ENCODE peak calls at places on chromosomes 16 and 17, in six cellular contexts. L is NCI-H1092 treated with DMSO at 0.1 percent for 48 hours, X is AG08395, O is astrocyte of the spinal cord, D is NAMALWA, C is Caco-2. F is an unnamed sample.

GRCh38 chr16:51382940-51383339 is 231.9 kb upstream of the SALL1 start:
- DNase-seq in L (no peak), X (no peak), O (no peak), D (no peak), C (no peak), F (no peak)

GRCh38 chr16:66026211-66026610 is 340.3 kb upstream of the CDH5 start:
- DNase-seq in L (peak; percentile 66), X (no peak), O (no peak), D (no peak), C (no peak), F (no peak)

GRCh38 chr16:53784312-53784711 is 80.4 kb downstream of the FTO start:
- DNase-seq in L (no peak), X (no peak), O (no peak), D (no peak), C (no peak), F (peak; percentile 16)

GRCh38 chr16:75085556-75085955 is 31.0 kb downstream of the LDHD start:
- DNase-seq in L (no peak), X (no peak), O (no peak), D (no peak), C (no peak), F (no peak)

GRCh38 chr17:41975099-41976083 is 8.8 kb downstream of the CNP start:
- DNase-seq in L (no peak), X (peak; percentile 84), O (peak; percentile 53), D (no peak), C (no peak), F (no peak)

GRCh38 chr16:50972899-50973298 is 178.2 kb downstream of the SALL1 start:
- DNase-seq in L (no peak), X (no peak), O (no peak), D (no peak), C (no peak), F (no peak)

GRCh38 chr16:87076950-87077749 is 240.0 kb downstream of the C16orf95 start:
- DNase-seq in L (no peak), X (no peak), O (peak; percentile 46), D (peak; percentile 81), C (peak; percentile 63), F (no peak)

GRCh38 chr17:17877548-17878358 is 41.0 kb upstream of the SREBF1 start:
- DNase-seq in L (peak; percentile 61), X (peak; percentile 83), O (peak; percentile 97), D (no peak), C (no peak), F (peak; percentile 91)

GRCh38 chr16:75591001-75591852 is 25.0 kb downstream of the GABARAPL2 start:
- DNase-seq in L (no peak), X (peak; percentile 86), O (peak; percentile 90), D (no peak), C (no peak), F (no peak)

GRCh38 chr17:68759343-68760140 is 158.4 kb upstream of the FAM20A start:
- DNase-seq in L (peak; percentile 75), X (peak; percentile 93), O (peak; percentile 93), D (peak; percentile 79), C (peak; percentile 89), F (peak; percentile 45)

GRCh38 chr16:89051521-89052166 is 42.0 kb upstream of the ACSF3 start:
- DNase-seq in L (peak; percentile 59), X (no peak), O (no peak), D (no peak), C (no peak), F (peak; percentile 26)

GRCh38 chr16:90019201-90019542 is at the start of gene DBNDD1:
- DNase-seq in L (no peak), X (no peak), O (no peak), D (no peak), C (no peak), F (no peak)

GRCh38 chr17:66309793-66310192 is 7.4 kb downstream of the PRKCA start:
- DNase-seq in L (no peak), X (no peak), O (peak; percentile 45), D (no peak), C (no peak), F (no peak)

GRCh38 chr16:27335349-27336052 is 21.7 kb downstream of the IL4R start:
- DNase-seq in L (no peak), X (peak; percentile 26), O (no peak), D (no peak), C (no peak), F (no peak)

GRCh38 chr17:39225308-39225973 is at the start of gene STAC2:
- DNase-seq in L (no peak), X (no peak), O (no peak), D (no peak), C (no peak), F (no peak)

GRCh38 chr16:57411362-57411976 is 6.9 kb downstream of the CCL17 start:
- DNase-seq in L (no peak), X (no peak), O (no peak), D (no peak), C (no peak), F (no peak)

GRCh38 chr16:4682616-4683254 is 10.6 kb upstream of the NUDT16L1 start:
- DNase-seq in L (no peak), X (no peak), O (peak; percentile 39), D (no peak), C (no peak), F (peak; percentile 31)

GRCh38 chr17:68035131-68035522 is 408 bp upstream of the KPNA2 start:
- DNase-seq in L (peak; percentile 99), X (no peak), O (no peak), D (no peak), C (peak; percentile 96), F (peak; percentile 76)

GRCh38 chr17:40498281-40499084 is 2.9 kb downstream of the TNS4 start:
- DNase-seq in L (peak; percentile 9), X (no peak), O (no peak), D (no peak), C (no peak), F (peak; percentile 58)

GRCh38 chr16:2048116-2048543 is 345 bp downstream of the TSC2 start:
- DNase-seq in L (peak; percentile 50), X (peak; percentile 15), O (no peak), D (no peak), C (no peak), F (no peak)

GRCh38 chr17:51097708-51098446 is 22.8 kb downstream of the SPAG9 start:
- DNase-seq in L (no peak), X (no peak), O (no peak), D (no peak), C (no peak), F (no peak)

GRCh38 chr16:28930652-28931051 is 1.1 kb upstream of the CD19 start:
- DNase-seq in L (no peak), X (no peak), O (no peak), D (peak; percentile 96), C (no peak), F (no peak)

GRCh38 chr17:44751806-44752205 is 7.0 kb upstream of the ADAM11 start:
- DNase-seq in L (no peak), X (no peak), O (no peak), D (no peak), C (no peak), F (peak; percentile 53)

GRCh38 chr16:69831212-69832123 is 69.3 kb downstream of the WWP2 start:
- DNase-seq in L (no peak), X (peak; percentile 46), O (peak; percentile 49), D (no peak), C (no peak), F (no peak)

GRCh38 chr17:43092891-43093290 is 32.3 kb downstream of the BRCA1 start:
- DNase-seq in L (no peak), X (peak; percentile 25), O (peak; percentile 24), D (no peak), C (no peak), F (no peak)

GRCh38 chr16:63361032-63361624 is 1324.9 kb upstream of the CDH8 start:
- DNase-seq in L (peak; percentile 75), X (peak; percentile 47), O (peak; percentile 67), D (peak; percentile 75), C (peak; percentile 38), F (peak; percentile 36)

GRCh38 chr17:67520282-67520906 is 143.3 kb downstream of the PITPNC1 start:
- DNase-seq in L (peak; percentile 44), X (peak; percentile 50), O (peak; percentile 48), D (no peak), C (no peak), F (peak; percentile 72)

GRCh38 chr17:30796016-30796415 is 28.5 kb downstream of the CRLF3 start:
- DNase-seq in L (no peak), X (no peak), O (no peak), D (no peak), C (no peak), F (no peak)

GRCh38 chr17:19533718-19534561 is at the start of gene SLC47A1:
- DNase-seq in L (no peak), X (peak; percentile 50), O (peak; percentile 19), D (no peak), C (no peak), F (peak; percentile 0)

GRCh38 chr17:13273744-13274295 is 256.0 kb upstream of the ELAC2 start:
- DNase-seq in L (no peak), X (peak; percentile 24), O (no peak), D (no peak), C (no peak), F (no peak)

GRCh38 chr17:42183741-42184711 is 1.2 kb downstream of the HCRT start:
- DNase-seq in L (peak; percentile 68), X (peak; percentile 91), O (peak; percentile 61), D (peak; percentile 84), C (peak; percentile 67), F (peak; percentile 61)

F was measured in DMS79 treated with DMSO at 0.1 percent for 48 hours.